ENCODE peak calls at places on chromosomes 3 and 15, in six cellular contexts. Q is ovary, Z is activated T-cell treated with anti-CD3 and anti-CD28 coated beads for 1 hour, G is cardiac muscle cell, O is stomach, C is NCI-H1694 treated with DMSO at 0.1 percent for 48 hours. V is an unnamed sample.

GRCh38 chr3:55823829-55824228 is 336.7 kb upstream of the WNT5A start:
- DNase-seq in O (no peak), Q (no peak), C (no peak), Z (no peak), G (no peak), V (no peak)

GRCh38 chr3:127337911-127338531 is 50.2 kb upstream of the PRR20G start:
- DNase-seq in G (no peak), Q (no peak), C (no peak), O (no peak), Z (no peak), V (no peak)

GRCh38 chr3:175222356-175222755 is 363.2 kb downstream of the NAALADL2 start:
- DNase-seq in C (peak; percentile 27), O (no peak), G (no peak), Q (no peak), Z (no peak), V (no peak)

GRCh38 chr3:39291903-39292329 is 12.1 kb upstream of the CX3CR1 start:
- DNase-seq in G (peak; percentile 80), Z (peak; percentile 71), O (peak; percentile 73), C (peak; percentile 3), Q (peak; percentile 66), V (peak; percentile 90)

GRCh38 chr15:56537881-56538280 is 72.9 kb upstream of the MNS1 start:
- DNase-seq in G (no peak), Q (no peak), Z (peak; percentile 2), O (peak; percentile 39), C (peak; percentile 8), V (no peak)

GRCh38 chr15:62059818-62060115 is 480 bp downstream of the VPS13C start:
- DNase-seq in Z (peak; percentile 26), Q (no peak), C (no peak), O (peak; percentile 55), G (peak; percentile 54), V (peak; percentile 76)

GRCh38 chr3:46943237-46944187 is 33.0 kb downstream of the CCDC12 start:
- DNase-seq in O (peak; percentile 80), Q (no peak), Z (no peak), G (peak; percentile 61), C (no peak), V (no peak)

GRCh38 chr15:91867581-91868026 is 14.1 kb downstream of the SLCO3A1 start:
- DNase-seq in Z (no peak), O (peak; percentile 81), C (no peak), G (no peak), Q (peak; percentile 87), V (peak; percentile 98)

GRCh38 chr3:143171141-143171651 is 51.6 kb downstream of the CHST2 start:
- DNase-seq in G (no peak), O (no peak), C (no peak), Q (no peak), Z (no peak), V (no peak)

GRCh38 chr3:127679534-127680145 is 6.9 kb downstream of the ABTB1 start:
- DNase-seq in C (no peak), O (peak; percentile 24), Z (no peak), G (no peak), Q (peak; percentile 36), V (peak; percentile 50)

GRCh38 chr3:190225186-190225692 is 97.0 kb downstream of the CLDN1 start:
- DNase-seq in G (peak; percentile 41), C (no peak), O (no peak), Z (no peak), Q (no peak), V (no peak)

GRCh38 chr3:46006646-46007045 is 11.0 kb upstream of the FYCO1 start:
- DNase-seq in Q (no peak), O (no peak), C (no peak), Z (no peak), G (no peak), V (no peak)

GRCh38 chr15:36769110-36769509 is 189.7 kb downstream of the CDIN1 start:
- DNase-seq in G (no peak), C (no peak), Z (no peak), O (no peak), Q (no peak), V (no peak)

GRCh38 chr3:22231061-22231460 is 480.1 kb upstream of the ZNF385D start:
- DNase-seq in G (no peak), C (no peak), O (no peak), Q (no peak), Z (no peak), V (peak; percentile 77)

GRCh38 chr15:61091229-61091628 is 137.9 kb downstream of the RORA start:
- DNase-seq in O (no peak), Z (no peak), Q (no peak), C (no peak), G (no peak), V (no peak)

GRCh38 chr3:172213168-172213567 is 173.8 kb downstream of the FNDC3B start:
- DNase-seq in C (no peak), Z (no peak), Q (no peak), G (no peak), O (no peak), V (no peak)

GRCh38 chr3:84318273-84318809 is 640.4 kb upstream of the CADM2 start:
- DNase-seq in Z (no peak), C (no peak), Q (no peak), G (no peak), O (no peak), V (peak; percentile 32)

GRCh38 chr3:45082139-45082538 is 56.0 kb downstream of the CLEC3B start:
- DNase-seq in Z (no peak), C (peak; percentile 15), Q (no peak), O (no peak), G (no peak), V (no peak)

GRCh38 chr15:55257933-55258332 is 31.7 kb downstream of the RAB27A start:
- DNase-seq in C (no peak), G (no peak), Z (no peak), Q (no peak), O (no peak), V (no peak)

V was measured in islet precursor cell.